ENCODE peak calls at places on chromosomes 13 and 19, in nine cellular contexts. P is HepG2, V is transverse colon, H is uterus, J is heart left ventricle, A is adrenal gland, Z is body of pancreas, T is breast epithelium, I is tibial nerve. O is an unnamed sample. For H3K36me3, the result is how much of the 10 kb centered on the place peaks cover.

GRCh38 chr19:49119411-49120324 is at the start of gene PPFIA3:
- DNase-seq in P (no peak), V (peak), H (no peak), J (peak), A (peak), Z (peak), T (peak), I (peak), O (no peak)

GRCh38 chr19:45547965-45548609 is 36.5 kb downstream of the OPA3 start:
- DNase-seq in P (no peak), V (peak), H (no peak), J (peak), A (no peak), Z (no peak), T (no peak), I (no peak), O (no peak)

GRCh38 chr19:50739841-50740426 is 16.8 kb downstream of the CLEC11A start:
- DNase-seq in P (no peak), V (no peak), H (no peak), J (no peak), A (no peak), Z (no peak), T (no peak), I (no peak), O (no peak)

GRCh38 chr13:33153421-33154381 is 131.9 kb downstream of the STARD13 start:
- DNase-seq in P (peak), V (peak), H (peak), J (peak), A (peak), Z (no peak), T (no peak), I (no peak), O (no peak)

GRCh38 chr13:102195566-102196462 is 206.0 kb downstream of the FGF14 start:
- DNase-seq in P (no peak), V (no peak), H (no peak), J (no peak), A (no peak), Z (no peak), T (no peak), I (no peak), O (no peak)

GRCh38 chr13:21478881-21479808 is 20.0 kb upstream of the ZDHHC20 start:
- DNase-seq in P (peak), V (peak), H (peak), J (no peak), A (peak), Z (peak), T (no peak), I (peak), O (no peak)

GRCh38 chr19:54364775-54365257 is at the start of gene LAIR1:
- DNase-seq in P (no peak), V (peak), H (peak), J (peak), A (no peak), Z (peak), T (no peak), I (peak), O (no peak)

GRCh38 chr13:53015971-53016370 is 12.6 kb upstream of the OLFM4 start:
- DNase-seq in P (no peak), V (no peak), H (no peak), J (no peak), A (no peak), Z (no peak), T (no peak), I (no peak), O (no peak)

GRCh38 chr19:36547001-36547732 is 19.1 kb upstream of the ZNF260 start:
- DNase-seq in P (no peak), V (no peak), H (no peak), J (no peak), A (no peak), Z (no peak), T (no peak), I (no peak), O (no peak)

GRCh38 chr19:41871573-41872383 is 5.3 kb upstream of the CD79A start:
- DNase-seq in P (no peak), V (peak), H (no peak), J (no peak), A (no peak), Z (peak), T (no peak), I (no peak), O (no peak)

GRCh38 chr13:95530178-95530577 is 22.3 kb upstream of the CLDN10 start:
- DNase-seq in P (peak), V (no peak), H (no peak), J (no peak), A (no peak), Z (peak), T (no peak), I (no peak), O (no peak)

GRCh38 chr19:43316591-43317319 is 36.7 kb upstream of the CD177 start:
- DNase-seq in P (peak), V (peak), H (no peak), J (no peak), A (no peak), Z (no peak), T (no peak), I (no peak), O (no peak)

GRCh38 chr19:8404391-8405151 is 8.5 kb upstream of the MARCHF2 start:
- DNase-seq in P (no peak), V (no peak), H (no peak), J (no peak), A (peak), Z (no peak), T (no peak), I (no peak), O (no peak)

GRCh38 chr13:24178847-24179845 is 18.6 kb downstream of the SPATA13 start:
- DNase-seq in P (no peak), V (no peak), H (no peak), J (no peak), A (no peak), Z (no peak), T (no peak), I (no peak), O (no peak)

GRCh38 chr13:25943666-25944065 is 108.2 kb downstream of the SHISA2 start:
- DNase-seq in P (peak), V (no peak), H (no peak), J (no peak), A (no peak), Z (peak), T (no peak), I (no peak), O (no peak)

GRCh38 chr13:28246891-28247290 is 108.5 kb downstream of the PAN3 start:
- DNase-seq in P (no peak), V (no peak), H (no peak), J (no peak), A (no peak), Z (no peak), T (no peak), I (no peak), O (no peak)

GRCh38 chr19:8512991-8513686 is 828 bp downstream of the ZNF414 start:
- DNase-seq in P (no peak), V (no peak), H (no peak), J (peak), A (no peak), Z (no peak), T (no peak), I (no peak), O (no peak)

GRCh38 chr13:82477436-82477835 is 1404.8 kb downstream of the SLITRK1 start:
- DNase-seq in P (no peak), V (no peak), H (no peak), J (no peak), A (no peak), Z (no peak), T (no peak), I (no peak), O (no peak)

GRCh38 chr13:72383646-72384045 is 343.8 kb downstream of the MZT1 start:
- DNase-seq in P (no peak), V (no peak), H (no peak), J (no peak), A (no peak), Z (no peak), T (no peak), I (no peak), O (no peak)

GRCh38 chr13:33751151-33751550 is 66.8 kb upstream of the RFC3 start:
- DNase-seq in P (no peak), V (no peak), H (no peak), J (no peak), A (no peak), Z (no peak), T (no peak), I (no peak), O (no peak)

GRCh38 chr13:45328661-45329105 is 12.3 kb downstream of the TPT1 start:
- DNase-seq in P (no peak), V (no peak), H (no peak), J (no peak), A (no peak), Z (no peak), T (no peak), I (no peak), O (no peak)

DNA sequence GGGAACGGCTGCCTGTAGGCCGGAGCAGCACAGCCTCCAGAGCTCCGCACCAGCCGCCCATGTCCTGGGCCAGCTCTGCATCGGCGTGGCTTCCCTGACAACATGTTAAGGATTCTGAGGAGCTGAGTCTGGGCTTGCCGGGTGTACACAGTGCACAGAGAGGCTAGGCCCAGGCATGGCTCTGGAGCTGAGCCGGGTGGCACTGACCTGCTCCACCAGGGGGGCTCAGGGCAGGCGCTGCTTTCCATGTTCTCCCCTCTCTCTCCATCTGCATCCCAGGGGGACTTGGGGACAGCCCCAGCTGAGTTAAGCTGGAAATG is 31.6 kb downstream of the AP1M1 start:
- DNase-seq in P (no peak), V (no peak), H (no peak), J (no peak), A (no peak), Z (no peak), T (no peak), I (no peak), O (no peak)
- H3K36me3 ChIP-seq in P (under half), V (under half), H (under half), J (half or more), A (half or more), Z (under half), T (under half), I (half or more), O (under half)

GRCh38 chr13:91172160-91172559 is 175.3 kb upstream of the MIR17HG start:
- DNase-seq in P (no peak), V (no peak), H (no peak), J (no peak), A (no peak), Z (no peak), T (no peak), I (no peak), O (no peak)

GRCh38 chr13:91169641-91170040 is 177.8 kb upstream of the MIR17HG start:
- DNase-seq in P (no peak), V (no peak), H (no peak), J (no peak), A (no peak), Z (no peak), T (no peak), I (no peak), O (no peak)

DNA sequence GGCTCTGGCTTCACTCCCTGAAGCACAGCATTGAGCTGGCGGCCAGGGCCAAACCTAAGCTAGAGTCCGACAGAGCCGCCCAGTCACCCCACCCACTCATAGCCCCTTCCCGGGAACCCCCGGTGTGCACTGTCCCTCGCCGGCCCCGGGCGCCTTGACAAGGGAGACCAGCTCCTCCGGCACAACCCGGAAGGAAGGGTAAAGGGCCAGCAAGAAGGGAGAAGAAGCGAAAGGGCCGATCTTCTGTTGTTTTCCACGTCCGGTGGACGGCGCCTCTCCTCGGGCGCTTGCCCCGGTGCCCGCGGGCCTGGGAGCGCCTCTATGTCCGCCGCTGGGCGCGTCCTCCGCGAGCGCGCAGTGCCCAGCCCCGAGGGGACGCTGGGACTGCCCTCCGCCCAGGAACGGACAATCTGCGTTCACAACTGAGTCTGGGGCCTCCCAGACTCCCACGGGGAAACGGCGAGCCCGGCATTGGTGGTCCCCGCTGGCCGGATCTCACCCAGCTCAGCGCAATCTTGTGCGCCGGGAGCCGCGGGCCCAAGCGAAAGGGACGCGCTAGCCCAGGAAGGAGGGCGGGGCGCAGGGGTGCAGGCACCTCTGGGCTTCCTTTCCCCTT is 172.5 kb upstream of the MIR17HG start:
- DNase-seq in P (no peak), V (no peak), H (no peak), J (no peak), A (no peak), Z (no peak), T (no peak), I (no peak), O (no peak)
- H3K4me3 ChIP-seq in P (no peak), V (peak), H (no peak), J (peak), A (no peak), Z (no peak), T (peak), I (no peak), O (peak)

GRCh38 chr19:23099966-23100365 is 16.9 kb upstream of the ZNF730 start:
- DNase-seq in P (no peak), V (no peak), H (no peak), J (no peak), A (no peak), Z (no peak), T (no peak), I (no peak), O (no peak)
- TF ChIP-seq POLR2A in P (no peak), V (no peak), H (no peak), J (no peak), A (no peak), Z (no peak), T (no peak), I (no peak), O (no peak)

GRCh38 chr19:17202249-17202648 is 12.9 kb upstream of the USE1 start:
- DNase-seq in P (no peak), V (no peak), H (no peak), J (no peak), A (no peak), Z (no peak), T (no peak), I (no peak), O (no peak)

GRCh38 chr19:17196610-17197009 is 18.5 kb upstream of the USE1 start:
- DNase-seq in P (no peak), V (no peak), H (no peak), J (no peak), A (no peak), Z (no peak), T (no peak), I (no peak), O (no peak)

GRCh38 chr19:17202713-17203112 is 12.4 kb upstream of the USE1 start:
- DNase-seq in P (no peak), V (no peak), H (no peak), J (no peak), A (no peak), Z (no peak), T (no peak), I (no peak), O (no peak)

GRCh38 chr19:17197666-17198065 is 17.5 kb upstream of the USE1 start:
- DNase-seq in P (no peak), V (no peak), H (no peak), J (no peak), A (no peak), Z (no peak), T (no peak), I (no peak), O (no peak)

DNA sequence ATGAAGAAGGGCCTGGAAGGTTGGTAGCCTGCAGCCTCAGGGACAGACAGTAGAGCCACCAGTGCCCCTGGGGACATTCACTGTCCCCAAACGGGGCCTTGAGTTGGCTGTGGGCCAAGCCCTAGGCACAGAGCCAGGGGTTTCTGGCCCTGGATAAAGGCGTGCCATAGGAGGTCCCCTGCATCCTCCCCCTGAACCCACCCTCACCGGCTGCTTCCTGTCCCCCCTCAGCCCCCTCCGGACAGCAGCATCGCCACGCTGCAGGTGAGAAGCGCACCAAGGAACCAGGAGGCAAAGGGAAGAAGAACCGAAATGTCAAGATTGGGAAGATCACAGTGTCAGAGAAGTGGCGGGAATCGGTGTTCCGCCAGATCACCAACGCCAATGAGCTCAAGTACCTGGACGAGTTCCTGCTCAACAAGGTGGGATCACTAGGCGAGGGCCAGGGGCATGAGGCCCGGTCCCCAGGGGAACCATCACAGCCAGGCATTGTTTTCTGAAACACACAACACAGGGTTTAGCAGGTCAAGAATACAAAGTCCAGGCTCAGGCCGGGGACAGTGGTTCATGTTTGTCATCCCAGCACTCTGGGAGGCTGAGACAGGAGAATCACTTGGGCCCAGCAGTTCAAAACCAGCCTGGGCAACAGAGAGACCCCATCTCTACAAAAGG is 14.6 kb upstream of the USE1 start:
- DNase-seq in P (peak), V (no peak), H (no peak), J (no peak), A (no peak), Z (no peak), T (no peak), I (no peak), O (no peak)
- H3K36me3 ChIP-seq in P (under half), V (under half), H (under half), J (half or more), A (half or more), Z (under half), T (under half), I (half or more), O (half or more)

GRCh38 chr19:34257559-34257924 is 3.2 kb downstream of the GARRE1 start:
- DNase-seq in P (no peak), V (no peak), H (no peak), J (no peak), A (no peak), Z (no peak), T (no peak), I (no peak), O (no peak)

GRCh38 chr19:34253711-34254551 is 423 bp upstream of the GARRE1 start:
- DNase-seq in P (peak), V (peak), H (peak), J (peak), A (peak), Z (no peak), T (peak), I (peak), O (no peak)

GRCh38 chr19:34256835-34257558 is 2.6 kb downstream of the GARRE1 start:
- DNase-seq in P (no peak), V (no peak), H (no peak), J (no peak), A (no peak), Z (no peak), T (no peak), I (no peak), O (no peak)

GRCh38 chr19:34254552-34255432 is at the start of gene GARRE1:
- DNase-seq in P (no peak), V (peak), H (no peak), J (peak), A (peak), Z (peak), T (no peak), I (no peak), O (no peak)

DNA sequence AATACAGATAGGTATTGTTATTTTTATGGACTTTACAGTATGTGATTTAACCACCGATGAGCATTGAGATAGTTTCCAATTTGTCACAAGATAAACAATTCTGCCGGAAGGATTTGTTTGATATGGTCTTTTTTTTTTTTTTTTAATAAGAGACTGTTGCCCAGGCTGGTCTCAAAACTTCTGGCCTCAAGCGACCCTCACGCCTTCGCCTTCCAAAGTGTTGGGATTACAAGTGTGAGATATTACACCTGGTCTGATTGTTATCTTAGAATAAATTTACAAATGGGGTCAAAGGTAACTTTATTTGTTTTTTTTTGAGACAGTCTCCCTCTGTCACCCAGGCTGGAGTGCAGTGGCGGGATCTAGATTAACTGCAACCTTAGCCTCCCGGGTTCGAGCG is 1.2 kb downstream of the GARRE1 start:
- DNase-seq in P (no peak), V (no peak), H (no peak), J (no peak), A (no peak), Z (no peak), T (no peak), I (no peak), O (no peak)
- H3K4me3 ChIP-seq in P (peak), V (peak), H (peak), J (peak), A (no peak), Z (no peak), T (peak), I (peak), O (peak)

GRCh38 chr19:55384576-55385235 is 614 bp upstream of the TMEM238 start:
- DNase-seq in P (no peak), V (peak), H (peak), J (no peak), A (peak), Z (peak), T (no peak), I (peak), O (no peak)

GRCh38 chr19:55383279-55383788 is 758 bp downstream of the TMEM238 start:
- DNase-seq in P (no peak), V (peak), H (no peak), J (no peak), A (no peak), Z (no peak), T (no peak), I (no peak), O (no peak)

GRCh38 chr19:55382522-55383054 is 1.5 kb downstream of the TMEM238 start:
- DNase-seq in P (no peak), V (no peak), H (no peak), J (no peak), A (no peak), Z (no peak), T (no peak), I (no peak), O (no peak)

GRCh38 chr19:55385236-55385748 is 440 bp upstream of the RPL28 start:
- DNase-seq in P (peak), V (peak), H (peak), J (peak), A (peak), Z (peak), T (peak), I (peak), O (peak)

GRCh38 chr19:55383789-55384575 is at the start of gene TMEM238:
- DNase-seq in P (no peak), V (peak), H (peak), J (peak), A (peak), Z (peak), T (no peak), I (no peak), O (no peak)
- TF ChIP-seq POLR2A in P (no peak), V (peak), H (peak), J (no peak), A (peak), Z (peak), T (no peak), I (peak), O (no peak)

GRCh38 chr13:73870036-73870741 is 264.0 kb downstream of the KLF12 start:
- DNase-seq in P (no peak), V (peak), H (no peak), J (no peak), A (no peak), Z (no peak), T (no peak), I (no peak), O (no peak)
- H3K36me3 ChIP-seq in P (under half), V (under half), H (under half), J (under half), A (under half), Z (under half), T (under half), I (under half), O (under half)